ENCODE peak calls at places on chromosomes 12 and 14, in four cellular contexts. Q is heart right ventricle, D is HCT116, Z is colonic mucosa. O is an unnamed sample.

GRCh38 chr12:106994579-106995220 is 7.8 kb upstream of the MTERF2 start:
- DNase-seq in Z (no peak), Q (no peak), D (no peak), O (no peak)

GRCh38 chr12:98354520-98354919 is 160.9 kb upstream of the TMPO start:
- DNase-seq in D (no peak), Q (no peak), Z (no peak), O (peak; percentile 17)

GRCh38 chr12:67069451-67070306 is 199.5 kb upstream of the CAND1 start:
- DNase-seq in D (no peak), Q (no peak), Z (peak; percentile 26), O (peak; percentile 54)

GRCh38 chr14:51473351-51473750 is 178.4 kb upstream of the FRMD6 start:
- DNase-seq in Z (no peak), D (no peak), Q (no peak), O (no peak)

GRCh38 chr12:69868695-69869094 is 43.7 kb downstream of the MYRFL start:
- DNase-seq in Z (no peak), D (no peak), Q (no peak), O (no peak)

GRCh38 chr12:57452937-57453509 is 2.1 kb upstream of the INHBE start:
- DNase-seq in Q (peak; percentile 82), D (no peak), Z (peak; percentile 79), O (peak; percentile 32)

GRCh38 chr12:118455327-118455726 is 79.0 kb downstream of the SUDS3 start:
- DNase-seq in D (no peak), Z (no peak), Q (no peak), O (no peak)

GRCh38 chr12:104670439-104671406 is 214.0 kb downstream of the CHST11 start:
- DNase-seq in D (peak; percentile 16), Q (no peak), Z (no peak), O (no peak)

GRCh38 chr12:7869137-7869536 is 3.6 kb downstream of the SLC2A14 start:
- DNase-seq in D (no peak), Z (no peak), Q (no peak), O (peak; percentile 64)

GRCh38 chr14:58239259-58240210 is 5.1 kb upstream of the PSMA3 start:
- DNase-seq in Q (peak; percentile 69), Z (peak; percentile 85), D (peak; percentile 26), O (no peak)

GRCh38 chr14:86787782-86788181 is 1205.2 kb downstream of the GALC start:
- DNase-seq in Z (no peak), Q (no peak), D (no peak), O (no peak)

GRCh38 chr14:36383674-36384421 is 63.4 kb upstream of the MBIP start:
- DNase-seq in Q (peak; percentile 58), Z (no peak), D (no peak), O (peak; percentile 34)

GRCh38 chr12:110543252-110543959 is 39.7 kb downstream of the PPTC7 start:
- DNase-seq in Q (peak; percentile 71), D (no peak), Z (peak; percentile 78), O (peak; percentile 91)

GRCh38 chr12:84697141-84697540 is 215.5 kb downstream of the SLC6A15 start:
- DNase-seq in D (no peak), Z (no peak), Q (no peak), O (no peak)

GRCh38 chr12:106248849-106249371 is 1.1 kb upstream of the CKAP4 start:
- DNase-seq in Z (peak; percentile 54), D (no peak), Q (no peak), O (peak; percentile 40)

GRCh38 chr12:107379852-107380567 is 286.7 kb upstream of the CRY1 start:
- DNase-seq in Q (no peak), D (peak; percentile 39), Z (peak; percentile 26), O (peak; percentile 38)

GRCh38 chr12:2607881-2608607 is 186.7 kb upstream of the FKBP4 start:
- DNase-seq in Q (no peak), D (no peak), Z (no peak), O (no peak)

GRCh38 chr14:101056446-101056845 is 152.9 kb upstream of the RTL1 start:
- DNase-seq in D (no peak), Q (no peak), Z (no peak), O (no peak)

GRCh38 chr14:55131782-55132181 is 2.7 kb downstream of the LGALS3 start:
- DNase-seq in Q (no peak), D (no peak), Z (peak; percentile 54), O (peak; percentile 14)

GRCh38 chr14:26702721-26703250 is 105.0 kb upstream of the NOVA1 start:
- DNase-seq in Z (no peak), D (no peak), Q (no peak), O (no peak)

GRCh38 chr14:65594153-65594881 is 181.8 kb downstream of the FUT8 start:
- DNase-seq in Z (peak; percentile 73), D (no peak), Q (no peak), O (no peak)

GRCh38 chr14:66680216-66680615 is 172.3 kb downstream of the GPHN start:
- DNase-seq in D (no peak), Z (no peak), Q (no peak), O (no peak)

GRCh38 chr12:56188116-56188785 is 1.0 kb downstream of the SMARCC2 start:
- DNase-seq in Q (no peak), Z (peak; percentile 38), D (no peak), O (no peak)

GRCh38 chr12:56190695-56191155 is 1.4 kb upstream of the SMARCC2 start:
- DNase-seq in D (no peak), Q (no peak), Z (no peak), O (no peak)

GRCh38 chr12:56188786-56189335 is 422 bp downstream of the SMARCC2 start:
- DNase-seq in Z (no peak), D (no peak), Q (no peak), O (no peak)

GRCh38 chr12:56189918-56190694 is 823 bp upstream of the SMARCC2 start:
- DNase-seq in Z (peak; percentile 92), D (peak; percentile 90), Q (peak; percentile 81), O (peak; percentile 86)

GRCh38 chr12:56189336-56189917 is at the start of gene SMARCC2:
- DNase-seq in Z (peak; percentile 94), D (peak; percentile 75), Q (peak; percentile 87), O (peak; percentile 39)
- TF ChIP-seq CTCF in Z (peak; percentile 56), D (peak; percentile 70), Q (peak; percentile 81), O (peak; percentile 96)

GRCh38 chr14:22976620-22977433 is 5.5 kb downstream of the AJUBA start:
- DNase-seq in Q (no peak), D (no peak), Z (peak; percentile 76), O (peak; percentile 39)
- H3K4me1 ChIP-seq in Q (peaks cover 64% of the 10 kb centered on the region), D (peaks cover 57% of the 10 kb centered on the region), Z (peaks cover 27% of the 10 kb centered on the region), O (peaks cover 28% of the 10 kb centered on the region)

DNA sequence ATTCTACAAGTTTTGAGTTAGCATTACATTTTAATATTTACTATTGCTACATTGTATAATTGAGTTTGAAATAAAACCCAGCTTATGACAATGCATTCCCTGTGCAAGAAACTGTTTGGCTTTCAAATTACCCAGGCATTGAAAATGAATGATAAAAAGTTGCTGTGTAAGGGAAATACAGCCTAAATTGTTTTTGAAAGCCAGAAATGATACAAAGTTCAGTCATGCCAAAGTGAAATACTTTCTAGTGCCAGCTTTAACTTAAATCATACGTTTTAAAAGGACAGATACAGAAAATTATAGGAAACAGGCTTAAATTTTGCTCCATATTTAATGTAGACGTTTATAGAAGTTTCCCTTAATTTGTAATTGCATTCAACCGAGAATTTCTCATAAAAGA is 2.8 kb downstream of the MGAT2 start:
- DNase-seq in D (no peak), Q (no peak), Z (no peak), O (no peak)
- H3K27ac ChIP-seq in D (no peak overlapping the region), Q (no peak overlapping the region), Z (peak overlapping the region; percentile 33), O (peak overlapping the region; percentile 24)

DNA sequence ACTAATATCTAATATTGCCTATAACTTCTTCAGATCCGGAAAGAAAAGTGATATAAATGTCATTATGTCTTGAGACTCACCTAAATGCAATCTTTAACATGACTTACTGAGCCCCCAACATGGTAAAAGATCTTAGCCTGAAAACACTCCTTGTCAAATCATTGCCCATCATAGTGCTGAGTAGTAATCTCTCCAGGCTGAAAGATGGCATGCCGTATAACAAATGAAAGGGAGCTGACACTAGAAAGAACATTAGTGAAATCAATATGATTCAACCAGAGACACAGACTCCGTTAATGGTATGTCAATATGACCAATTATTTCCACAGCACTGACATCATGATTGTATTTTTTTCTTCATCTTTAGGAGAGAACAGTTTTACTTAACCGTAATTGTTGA is 54.4 kb downstream of the BICD1 start:
- DNase-seq in Q (no peak), D (no peak), Z (no peak), O (no peak)
- TF ChIP-seq CTCF in Q (no peak), D (no peak), Z (no peak), O (no peak)

DNA sequence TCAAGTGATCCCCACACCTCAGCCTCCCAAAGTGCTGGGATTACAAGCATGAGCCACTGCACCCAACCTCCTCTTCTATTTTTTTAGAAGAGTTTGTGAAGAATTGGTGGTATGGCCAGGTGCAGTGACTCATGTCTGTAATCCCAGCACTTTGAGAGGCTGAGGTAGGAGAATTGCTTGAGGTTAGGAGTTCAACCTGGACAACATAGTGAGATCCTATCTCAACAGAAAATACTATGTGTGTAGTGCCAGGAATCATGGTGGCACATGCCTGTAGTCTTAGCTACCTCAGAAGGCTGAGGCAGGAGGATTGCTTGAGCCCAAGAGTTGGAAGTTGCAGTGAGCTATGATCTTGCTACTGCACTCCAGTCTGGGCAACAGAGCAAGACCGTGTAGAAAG is 5.5 kb upstream of the ATF7 start:
- DNase-seq in Q (no peak), Z (no peak), D (no peak), O (no peak)
- H3K4me1 ChIP-seq in Q (peaks cover 5% of the 10 kb centered on the region), Z (no peaks in the 10 kb centered on the region), D (peaks cover 6% of the 10 kb centered on the region), O (peaks cover 2% of the 10 kb centered on the region)

GRCh38 chr14:77003960-77004710 is 24.4 kb downstream of the IRF2BPL start:
- DNase-seq in Q (no peak), Z (no peak), D (no peak), O (no peak)
- H3K27ac ChIP-seq in Q (no peak overlapping the region), Z (no peak overlapping the region), D (no peak overlapping the region), O (no peak overlapping the region)